ENCODE peak calls at places on chromosomes 4 and X, in eight cellular contexts. One of them, this sample, is unnamed.

GRCh38 chrX:140918398-140919043 is 83.9 kb upstream of the SPANXB1 start:
- DNase-seq in psoas muscle: no peak
- DNase-seq in breast epithelium: no peak
- DNase-seq in A549: peak
- DNase-seq in astrocyte of the spinal cord: peak
- DNase-seq in NB4: peak
- DNase-seq in cardiac muscle cell: peak
- DNase-seq in dorsolateral prefrontal cortex: no peak
- DNase-seq in this sample: peak

GRCh38 chr4:183182873-183183725 is 84.0 kb downstream of the WWC2 start:
- DNase-seq in astrocyte of the spinal cord: peak
- DNase-seq in A549: peak
- DNase-seq in NB4: peak
- DNase-seq in breast epithelium: no peak
- DNase-seq in cardiac muscle cell: peak
- DNase-seq in psoas muscle: no peak
- DNase-seq in dorsolateral prefrontal cortex: no peak
- DNase-seq in this sample: peak

GRCh38 chrX:132165005-132165404 is 37.2 kb upstream of the FRMD7 start:
- DNase-seq in dorsolateral prefrontal cortex: no peak
- DNase-seq in cardiac muscle cell: no peak
- DNase-seq in breast epithelium: no peak
- DNase-seq in NB4: no peak
- DNase-seq in psoas muscle: no peak
- DNase-seq in astrocyte of the spinal cord: no peak
- DNase-seq in A549: no peak
- DNase-seq in this sample: no peak

GRCh38 chrX:13885591-13885990 is 68.7 kb upstream of the GPM6B start:
- DNase-seq in astrocyte of the spinal cord: no peak
- DNase-seq in cardiac muscle cell: no peak
- DNase-seq in A549: no peak
- DNase-seq in NB4: no peak
- DNase-seq in dorsolateral prefrontal cortex: no peak
- DNase-seq in breast epithelium: no peak
- DNase-seq in psoas muscle: no peak
- DNase-seq in this sample: no peak

GRCh38 chr4:147340547-147341225 is 140.2 kb upstream of the EDNRA start:
- DNase-seq in psoas muscle: no peak
- DNase-seq in astrocyte of the spinal cord: peak
- DNase-seq in A549: no peak
- DNase-seq in breast epithelium: no peak
- DNase-seq in dorsolateral prefrontal cortex: no peak
- DNase-seq in NB4: no peak
- DNase-seq in cardiac muscle cell: no peak
- DNase-seq in this sample: no peak

GRCh38 chrX:109856974-109857373 is 123.9 kb upstream of the ACSL4 start:
- DNase-seq in cardiac muscle cell: peak
- DNase-seq in A549: peak
- DNase-seq in dorsolateral prefrontal cortex: no peak
- DNase-seq in NB4: peak
- DNase-seq in astrocyte of the spinal cord: peak
- DNase-seq in psoas muscle: no peak
- DNase-seq in breast epithelium: no peak
- DNase-seq in this sample: no peak

GRCh38 chr4:124019749-124020549 is 623.4 kb downstream of the SPRY1 start:
- DNase-seq in NB4: no peak
- DNase-seq in breast epithelium: no peak
- DNase-seq in cardiac muscle cell: no peak
- DNase-seq in dorsolateral prefrontal cortex: no peak
- DNase-seq in A549: no peak
- DNase-seq in astrocyte of the spinal cord: no peak
- DNase-seq in psoas muscle: no peak
- DNase-seq in this sample: no peak

GRCh38 chr4:139763205-139763604 is 97.6 kb downstream of the MGST2 start:
- DNase-seq in dorsolateral prefrontal cortex: peak
- DNase-seq in A549: no peak
- DNase-seq in breast epithelium: no peak
- DNase-seq in astrocyte of the spinal cord: no peak
- DNase-seq in psoas muscle: no peak
- DNase-seq in NB4: no peak
- DNase-seq in cardiac muscle cell: no peak
- DNase-seq in this sample: no peak

GRCh38 chr4:174358823-174359222 is 75.1 kb downstream of the CEP44 start:
- DNase-seq in A549: no peak
- DNase-seq in breast epithelium: no peak
- DNase-seq in NB4: peak
- DNase-seq in dorsolateral prefrontal cortex: no peak
- DNase-seq in cardiac muscle cell: no peak
- DNase-seq in astrocyte of the spinal cord: peak
- DNase-seq in psoas muscle: no peak
- DNase-seq in this sample: no peak

GRCh38 chr4:21476753-21477152 is 471.8 kb downstream of the KCNIP4 start:
- DNase-seq in astrocyte of the spinal cord: peak
- DNase-seq in dorsolateral prefrontal cortex: no peak
- DNase-seq in A549: no peak
- DNase-seq in cardiac muscle cell: peak
- DNase-seq in breast epithelium: no peak
- DNase-seq in NB4: peak
- DNase-seq in psoas muscle: no peak
- DNase-seq in this sample: no peak

GRCh38 chr4:110124721-110125120 is 73.7 kb downstream of the ELOVL6 start:
- DNase-seq in cardiac muscle cell: no peak
- DNase-seq in astrocyte of the spinal cord: no peak
- DNase-seq in breast epithelium: no peak
- DNase-seq in NB4: no peak
- DNase-seq in psoas muscle: no peak
- DNase-seq in dorsolateral prefrontal cortex: no peak
- DNase-seq in A549: no peak
- DNase-seq in this sample: no peak

GRCh38 chrX:100695302-100695701 is 36.6 kb downstream of the SYTL4 start:
- DNase-seq in breast epithelium: no peak
- DNase-seq in cardiac muscle cell: no peak
- DNase-seq in dorsolateral prefrontal cortex: no peak
- DNase-seq in astrocyte of the spinal cord: no peak
- DNase-seq in psoas muscle: no peak
- DNase-seq in A549: no peak
- DNase-seq in NB4: no peak
- DNase-seq in this sample: no peak

GRCh38 chr4:138312536-138312911 is 70.4 kb upstream of the SLC7A11 start:
- DNase-seq in A549: no peak
- DNase-seq in breast epithelium: no peak
- DNase-seq in cardiac muscle cell: no peak
- DNase-seq in psoas muscle: no peak
- DNase-seq in astrocyte of the spinal cord: no peak
- DNase-seq in NB4: no peak
- DNase-seq in dorsolateral prefrontal cortex: no peak
- DNase-seq in this sample: no peak

GRCh38 chr4:126269106-126269505 is 954.4 kb downstream of the FAT4 start:
- DNase-seq in A549: no peak
- DNase-seq in cardiac muscle cell: no peak
- DNase-seq in breast epithelium: no peak
- DNase-seq in dorsolateral prefrontal cortex: no peak
- DNase-seq in NB4: no peak
- DNase-seq in astrocyte of the spinal cord: no peak
- DNase-seq in psoas muscle: no peak
- DNase-seq in this sample: no peak

GRCh38 chr4:43453058-43453457 is 560.5 kb downstream of the GRXCR1 start:
- DNase-seq in cardiac muscle cell: no peak
- DNase-seq in A549: no peak
- DNase-seq in dorsolateral prefrontal cortex: no peak
- DNase-seq in breast epithelium: no peak
- DNase-seq in astrocyte of the spinal cord: no peak
- DNase-seq in NB4: no peak
- DNase-seq in psoas muscle: no peak
- DNase-seq in this sample: no peak

GRCh38 chrX:148020329-148020728 is 39.2 kb downstream of the FMR1NB start:
- DNase-seq in astrocyte of the spinal cord: no peak
- DNase-seq in breast epithelium: no peak
- DNase-seq in A549: peak
- DNase-seq in psoas muscle: no peak
- DNase-seq in dorsolateral prefrontal cortex: no peak
- DNase-seq in cardiac muscle cell: no peak
- DNase-seq in NB4: no peak
- DNase-seq in this sample: no peak

GRCh38 chr4:53003959-53004358 is 141.8 kb downstream of the RASL11B start:
- DNase-seq in breast epithelium: no peak
- DNase-seq in dorsolateral prefrontal cortex: no peak
- DNase-seq in cardiac muscle cell: no peak
- DNase-seq in A549: no peak
- DNase-seq in psoas muscle: no peak
- DNase-seq in NB4: no peak
- DNase-seq in astrocyte of the spinal cord: peak
- DNase-seq in this sample: no peak

DNA sequence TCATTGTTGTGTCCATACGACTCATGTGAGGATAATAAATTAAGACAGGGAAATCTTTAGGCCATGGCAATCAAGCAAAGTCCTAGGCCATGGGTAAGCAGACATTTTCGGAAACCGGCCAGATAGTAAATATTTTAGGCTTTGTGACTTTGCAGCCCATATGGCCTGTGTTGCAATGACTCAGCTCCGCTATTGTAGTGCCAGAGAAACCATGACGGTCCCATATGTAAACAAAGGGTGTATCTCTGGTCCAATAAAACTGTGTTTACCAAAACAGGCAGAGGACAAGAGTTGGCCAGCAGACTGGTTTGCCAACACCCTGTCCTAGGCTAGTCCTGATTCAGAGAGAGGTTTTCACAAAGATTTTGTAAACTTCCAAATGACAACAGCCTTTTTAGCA is 5.0 kb downstream of the FAM114A1 start:
- DNase-seq in A549: peak
- DNase-seq in astrocyte of the spinal cord: peak
- DNase-seq in psoas muscle: no peak
- DNase-seq in dorsolateral prefrontal cortex: no peak
- DNase-seq in NB4: no peak
- DNase-seq in cardiac muscle cell: no peak
- DNase-seq in breast epithelium: no peak
- DNase-seq in this sample: no peak
- H3K4me3 ChIP-seq in A549: no peak
- H3K4me3 ChIP-seq in astrocyte of the spinal cord: no peak
- H3K4me3 ChIP-seq in psoas muscle: no peak
- H3K4me3 ChIP-seq in dorsolateral prefrontal cortex: no peak
- H3K4me3 ChIP-seq in NB4: no peak
- H3K4me3 ChIP-seq in cardiac muscle cell: no peak
- H3K4me3 ChIP-seq in breast epithelium: no peak
- H3K4me3 ChIP-seq in this sample: no peak

GRCh38 chr4:95505149-95505548 is 43.6 kb downstream of the UNC5C start:
- DNase-seq in breast epithelium: no peak
- DNase-seq in cardiac muscle cell: no peak
- DNase-seq in astrocyte of the spinal cord: peak
- DNase-seq in psoas muscle: no peak
- DNase-seq in dorsolateral prefrontal cortex: no peak
- DNase-seq in A549: no peak
- DNase-seq in NB4: no peak
- DNase-seq in this sample: no peak
- TF ChIP-seq CTCF in breast epithelium: no peak
- TF ChIP-seq CTCF in cardiac muscle cell: no peak
- TF ChIP-seq CTCF in astrocyte of the spinal cord: no peak
- TF ChIP-seq CTCF in psoas muscle: no peak
- TF ChIP-seq CTCF in dorsolateral prefrontal cortex: peak
- TF ChIP-seq CTCF in A549: no peak
- TF ChIP-seq CTCF in NB4: no peak
- TF ChIP-seq CTCF in this sample: no peak

DNA sequence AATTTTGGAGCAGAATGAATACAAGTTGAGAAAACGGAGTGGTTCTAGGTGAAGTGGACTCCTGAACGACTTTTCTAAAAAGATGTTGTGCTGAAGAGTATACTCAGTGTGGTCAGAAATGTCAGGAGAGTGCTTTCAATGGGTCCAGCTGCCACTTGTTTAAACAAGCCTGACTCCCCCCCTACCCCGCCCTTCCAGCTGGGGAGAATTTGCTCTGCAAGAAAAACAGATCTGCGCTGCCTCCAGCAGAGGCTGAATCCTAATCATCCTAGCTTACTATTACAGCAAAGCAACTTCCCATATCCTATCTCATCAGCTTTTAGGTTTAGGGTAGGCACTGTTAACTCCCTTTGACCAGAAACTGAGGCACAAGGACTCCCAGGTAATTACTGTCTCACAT is 1.9 kb downstream of the MAP3K15 start:
- DNase-seq in astrocyte of the spinal cord: no peak
- DNase-seq in dorsolateral prefrontal cortex: no peak
- DNase-seq in NB4: peak
- DNase-seq in cardiac muscle cell: no peak
- DNase-seq in psoas muscle: no peak
- DNase-seq in breast epithelium: no peak
- DNase-seq in A549: no peak
- DNase-seq in this sample: peak
- H3K4me3 ChIP-seq in astrocyte of the spinal cord: no peak
- H3K4me3 ChIP-seq in dorsolateral prefrontal cortex: no peak
- H3K4me3 ChIP-seq in NB4: no peak
- H3K4me3 ChIP-seq in cardiac muscle cell: no peak
- H3K4me3 ChIP-seq in psoas muscle: no peak
- H3K4me3 ChIP-seq in breast epithelium: no peak
- H3K4me3 ChIP-seq in A549: no peak
- H3K4me3 ChIP-seq in this sample: no peak

DNA sequence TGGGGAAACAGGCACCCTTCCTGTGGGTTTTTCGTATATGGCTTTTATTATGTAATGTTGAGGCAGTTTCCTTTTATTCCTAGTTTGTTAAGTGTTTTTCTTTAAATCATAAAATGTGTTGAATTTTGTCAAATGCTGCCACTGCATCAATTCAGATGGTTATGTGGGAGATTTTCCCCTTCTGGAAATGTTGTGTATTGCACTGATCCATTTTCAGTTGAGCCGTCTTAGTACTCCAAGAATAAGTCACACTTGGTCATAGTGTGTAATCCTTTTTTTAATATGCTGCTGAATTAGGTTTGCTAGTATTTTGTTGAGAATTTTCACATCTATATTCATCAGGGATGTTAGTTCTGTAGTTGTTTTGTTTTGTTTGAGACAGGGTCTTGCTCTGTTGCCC is 9.5 kb upstream of the CTBP1 start:
- DNase-seq in cardiac muscle cell: no peak
- DNase-seq in dorsolateral prefrontal cortex: no peak
- DNase-seq in psoas muscle: no peak
- DNase-seq in NB4: no peak
- DNase-seq in breast epithelium: no peak
- DNase-seq in astrocyte of the spinal cord: no peak
- DNase-seq in A549: no peak
- DNase-seq in this sample: no peak
- TF ChIP-seq CTCF in cardiac muscle cell: no peak
- TF ChIP-seq CTCF in dorsolateral prefrontal cortex: no peak
- TF ChIP-seq CTCF in psoas muscle: no peak
- TF ChIP-seq CTCF in NB4: no peak
- TF ChIP-seq CTCF in breast epithelium: no peak
- TF ChIP-seq CTCF in astrocyte of the spinal cord: no peak
- TF ChIP-seq CTCF in A549: no peak
- TF ChIP-seq CTCF in this sample: no peak

This sample was measured in ovary.